ENCODE peak calls at places on chromosomes 5 and 9, in nine cellular contexts. V, M, J, S, T, O, R, K and G are unnamed samples.

GRCh38 chr5:154166901-154167791 is 23.4 kb upstream of the GALNT10 start:
- DNase-seq in V (no peak), M (no peak), J (no peak), S (no peak), T (peak; percentile 80), O (peak; percentile 14), R (no peak), K (no peak), G (no peak)

GRCh38 chr9:115117999-115118470 is at the start of gene TNC:
- DNase-seq in V (no peak), M (no peak), J (no peak), S (peak; percentile 64), T (peak; percentile 88), O (peak; percentile 89), R (peak; percentile 59), K (no peak), G (peak; percentile 73)

GRCh38 chr5:38789134-38789533 is 56.7 kb upstream of the OSMR start:
- DNase-seq in V (no peak), M (no peak), J (no peak), S (no peak), T (no peak), O (peak; percentile 50), R (no peak), K (no peak), G (no peak)

GRCh38 chr5:76084496-76085285 is 1.5 kb downstream of the SV2C start:
- DNase-seq in V (no peak), M (no peak), J (no peak), S (no peak), T (peak; percentile 80), O (no peak), R (no peak), K (no peak), G (no peak)

GRCh38 chr9:136531904-136532798 is 13.7 kb downstream of the NOTCH1 start:
- DNase-seq in V (no peak), M (no peak), J (no peak), S (no peak), T (no peak), O (peak; percentile 40), R (no peak), K (no peak), G (no peak)

GRCh38 chr9:125674981-125675973 is 31.7 kb downstream of the MAPKAP1 start:
- DNase-seq in V (no peak), M (no peak), J (no peak), S (no peak), T (no peak), O (peak; percentile 67), R (no peak), K (no peak), G (no peak)

GRCh38 chr9:93354451-93354850 is 97.0 kb upstream of the FAM120A start:
- DNase-seq in V (no peak), M (no peak), J (no peak), S (no peak), T (no peak), O (peak; percentile 13), R (no peak), K (no peak), G (no peak)

GRCh38 chr5:154857091-154857533 is 1.3 kb upstream of the CNOT8 start:
- DNase-seq in V (peak; percentile 74), M (no peak), J (no peak), S (peak; percentile 89), T (no peak), O (peak; percentile 16), R (peak; percentile 79), K (peak; percentile 45), G (no peak)

DNA sequence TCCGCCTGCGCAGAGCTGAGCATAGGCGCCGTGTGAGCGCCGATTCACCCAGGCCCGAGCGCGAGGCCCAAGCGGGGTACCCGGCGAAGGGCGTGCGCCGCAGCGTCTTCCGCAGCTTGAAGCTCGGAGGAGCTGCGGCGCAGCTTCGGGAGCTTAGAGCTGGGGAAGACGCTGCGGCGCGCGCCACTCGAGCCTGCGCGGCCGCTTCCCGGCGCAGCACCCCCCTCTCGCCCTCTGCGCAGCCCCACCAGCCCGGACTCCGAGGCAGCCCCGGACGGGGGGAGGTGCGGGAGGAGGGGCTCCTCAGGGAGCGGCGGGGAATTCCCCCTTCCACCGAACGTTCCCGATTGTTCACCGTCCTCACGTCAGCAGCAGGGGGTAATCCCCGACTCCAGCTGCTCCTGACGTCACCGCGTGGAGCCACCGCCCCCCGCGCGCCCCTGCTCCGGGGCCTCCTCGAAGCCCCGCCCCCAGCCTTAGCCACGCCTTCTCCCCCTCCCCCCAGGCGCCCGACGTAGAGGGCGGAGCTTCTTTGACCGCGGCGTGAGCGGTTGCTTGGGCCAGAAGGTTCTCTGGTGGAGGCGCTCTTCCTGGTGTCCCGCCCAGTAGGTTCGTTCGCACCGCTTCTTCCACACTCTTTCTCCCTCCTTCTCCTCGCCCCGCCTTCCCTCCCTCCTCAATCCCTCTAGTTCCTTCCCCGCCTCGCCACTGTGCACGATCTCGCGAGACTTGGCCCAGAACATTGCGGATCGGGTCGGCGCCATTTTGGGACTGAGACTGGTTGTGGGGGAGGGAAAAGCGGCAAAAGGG is at the start of gene GPBP1:
- DNase-seq in V (peak; percentile 98), M (peak; percentile 97), J (peak; percentile 99), S (peak; percentile 100), T (peak; percentile 99), O (peak; percentile 99), R (peak; percentile 98), K (peak; percentile 96), G (peak; percentile 98)
- TF ChIP-seq CTCF in V (peak; percentile 6), M (no peak), J (no peak), S (no peak), T (no peak), O (no peak), R (no peak), K (no peak), G (no peak)

GRCh38 chr9:127397722-127398647 is 1.0 kb downstream of the SLC2A8 start:
- DNase-seq in V (no peak), M (peak; percentile 35), J (peak; percentile 64), S (peak; percentile 55), T (peak; percentile 78), O (peak; percentile 47), R (peak; percentile 65), K (peak; percentile 6), G (no peak)

GRCh38 chr9:127398715-127399400 is 1.9 kb downstream of the SLC2A8 start:
- DNase-seq in V (no peak), M (no peak), J (no peak), S (no peak), T (no peak), O (no peak), R (no peak), K (no peak), G (no peak)

GRCh38 chr9:127396253-127396807 is 639 bp upstream of the SLC2A8 start:
- DNase-seq in V (no peak), M (no peak), J (no peak), S (no peak), T (no peak), O (no peak), R (no peak), K (no peak), G (no peak)

GRCh38 chr9:127395491-127396252 is 1.3 kb upstream of the SLC2A8 start:
- DNase-seq in V (no peak), M (no peak), J (no peak), S (no peak), T (no peak), O (no peak), R (no peak), K (no peak), G (no peak)

GRCh38 chr9:127396808-127397721 is at the start of gene SLC2A8:
- DNase-seq in V (no peak), M (peak; percentile 88), J (peak; percentile 100), S (peak; percentile 98), T (peak; percentile 100), O (peak; percentile 100), R (peak; percentile 97), K (peak; percentile 78), G (peak; percentile 98)
- TF ChIP-seq CTCF in V (no peak), M (no peak), J (peak; percentile 14), S (no peak), T (peak; percentile 59), O (peak; percentile 15), R (no peak), K (peak; percentile 18), G (peak; percentile 46)

GRCh38 chr5:149677721-149678120 is 52.4 kb upstream of the PPARGC1B start:
- DNase-seq in V (no peak), M (no peak), J (peak; percentile 54), S (peak; percentile 49), T (no peak), O (no peak), R (no peak), K (no peak), G (no peak)

GRCh38 chr5:149674686-149675085 is 55.4 kb upstream of the PPARGC1B start:
- DNase-seq in V (no peak), M (no peak), J (peak; percentile 24), S (no peak), T (no peak), O (no peak), R (no peak), K (no peak), G (no peak)

GRCh38 chr5:149672701-149673455 is 57.2 kb upstream of the PPARGC1B start:
- DNase-seq in V (no peak), M (no peak), J (no peak), S (no peak), T (no peak), O (no peak), R (no peak), K (no peak), G (no peak)

GRCh38 chr5:149671544-149671943 is 58.6 kb upstream of the PPARGC1B start:
- DNase-seq in V (no peak), M (no peak), J (no peak), S (no peak), T (no peak), O (peak; percentile 63), R (no peak), K (no peak), G (no peak)

GRCh38 chr5:149675467-149676201 is 54.5 kb upstream of the PPARGC1B start:
- DNase-seq in V (no peak), M (no peak), J (no peak), S (no peak), T (no peak), O (peak; percentile 88), R (no peak), K (no peak), G (no peak)
- TF ChIP-seq CTCF in V (no peak), M (no peak), J (no peak), S (no peak), T (no peak), O (no peak), R (no peak), K (no peak), G (no peak)

GRCh38 chr5:95445442-95445841 is 54.3 kb downstream of the FAM81B start:
- DNase-seq in V (no peak), M (no peak), J (no peak), S (no peak), T (no peak), O (no peak), R (no peak), K (no peak), G (no peak)

GRCh38 chr5:95440825-95441224 is 49.7 kb downstream of the FAM81B start:
- DNase-seq in V (no peak), M (no peak), J (no peak), S (no peak), T (peak; percentile 55), O (peak; percentile 14), R (no peak), K (no peak), G (no peak)

GRCh38 chr5:95439801-95440493 is 48.8 kb downstream of the FAM81B start:
- DNase-seq in V (no peak), M (no peak), J (no peak), S (no peak), T (peak; percentile 59), O (no peak), R (no peak), K (no peak), G (no peak)

GRCh38 chr5:95446009-95446408 is 54.8 kb downstream of the FAM81B start:
- DNase-seq in V (no peak), M (no peak), J (no peak), S (no peak), T (no peak), O (peak; percentile 87), R (no peak), K (no peak), G (no peak)

GRCh38 chr5:95441631-95442030 is 50.5 kb downstream of the FAM81B start:
- DNase-seq in V (no peak), M (no peak), J (no peak), S (no peak), T (no peak), O (no peak), R (no peak), K (no peak), G (no peak)
- TF ChIP-seq CTCF in V (no peak), M (no peak), J (no peak), S (no peak), T (no peak), O (no peak), R (no peak), K (no peak), G (no peak)